ENCODE peak calls at places on chromosome 4, in four cellular contexts. U is HCT116, X is H9, A is HepG2. I is an unnamed sample. For H3K4me1 and H4K20me1, the result is how much of the 10 kb centered on the place peaks cover.

GRCh38 chr4:9996319-9997110 is 24.8 kb downstream of the SLC2A9 start:
- DNase-seq in U (no peak), X (no peak), A (no peak), I (no peak)

GRCh38 chr4:99404595-99405287 is 30.4 kb downstream of the ADH7 start:
- DNase-seq in U (peak), X (no peak), A (no peak), I (no peak)

GRCh38 chr4:86033171-86033570 is 326.7 kb downstream of the MAPK10 start:
- DNase-seq in U (no peak), X (no peak), A (no peak), I (no peak)

GRCh38 chr4:48879561-48880442 is 26.8 kb downstream of the OCIAD2 start:
- DNase-seq in U (no peak), X (no peak), A (no peak), I (no peak)

GRCh38 chr4:103719320-103720204 is at the start of gene TACR3:
- DNase-seq in U (no peak), X (peak), A (no peak), I (no peak)

GRCh38 chr4:4260185-4260751 is 12.2 kb upstream of the TMEM128 start:
- DNase-seq in U (peak), X (no peak), A (peak), I (no peak)

GRCh38 chr4:128853741-128854140 is 44.2 kb downstream of the JADE1 start:
- DNase-seq in U (no peak), X (no peak), A (no peak), I (no peak)

GRCh38 chr4:141540643-141541042 is 95.7 kb upstream of the IL15 start:
- DNase-seq in U (no peak), X (no peak), A (no peak), I (no peak)

GRCh38 chr4:85577307-85577706 is 102.4 kb downstream of the ARHGAP24 start:
- DNase-seq in U (no peak), X (no peak), A (no peak), I (no peak)

GRCh38 chr4:163755013-163755412 is 260.5 kb downstream of the TMA16 start:
- DNase-seq in U (no peak), X (no peak), A (no peak), I (no peak)

GRCh38 chr4:7876096-7876993 is 63.3 kb downstream of the AFAP1 start:
- DNase-seq in U (no peak), X (peak), A (peak), I (no peak)

GRCh38 chr4:128332086-128332485 is 44.5 kb upstream of the PGRMC2 start:
- DNase-seq in U (no peak), X (no peak), A (no peak), I (no peak)

GRCh38 chr4:38131371-38132139 is 171.4 kb downstream of the PTTG2 start:
- DNase-seq in U (no peak), X (peak), A (no peak), I (peak)

GRCh38 chr4:181766061-181766460 is 477.1 kb upstream of the TENM3 start:
- DNase-seq in U (no peak), X (no peak), A (no peak), I (no peak)

GRCh38 chr4:108292229-108292628 is 123.5 kb upstream of the LEF1 start:
- DNase-seq in U (no peak), X (no peak), A (no peak), I (no peak)

GRCh38 chr4:80279751-80280150 is 13.3 kb downstream of the FGF5 start:
- DNase-seq in U (no peak), X (no peak), A (no peak), I (no peak)

GRCh38 chr4:76856183-76856969 is 41.6 kb downstream of the SOWAHB start:
- DNase-seq in U (no peak), X (no peak), A (peak), I (no peak)

GRCh38 chr4:130812117-130812765 is 1716.3 kb downstream of the C4orf33 start:
- DNase-seq in U (no peak), X (no peak), A (no peak), I (no peak)

GRCh38 chr4:158775091-158775651 is 6.3 kb downstream of the FNIP2 start:
- DNase-seq in U (no peak), X (no peak), A (no peak), I (no peak)

GRCh38 chr4:142683997-142684396 is 162.1 kb downstream of the INPP4B start:
- DNase-seq in U (no peak), X (no peak), A (no peak), I (no peak)

GRCh38 chr4:136931771-136932170 is 600.5 kb downstream of the PCDH18 start:
- DNase-seq in U (no peak), X (no peak), A (no peak), I (no peak)

GRCh38 chr4:16659120-16659519 is 239.3 kb downstream of the LDB2 start:
- DNase-seq in U (no peak), X (no peak), A (no peak), I (no peak)

GRCh38 chr4:110055014-110055768 is 142.5 kb downstream of the EGF start:
- DNase-seq in U (no peak), X (no peak), A (peak), I (no peak)

GRCh38 chr4:67549123-67549522 is 3.8 kb upstream of the CENPC start:
- DNase-seq in U (no peak), X (no peak), A (peak), I (no peak)

GRCh38 chr4:158809611-158810486 is 41.0 kb downstream of the FNIP2 start:
- DNase-seq in U (peak), X (no peak), A (no peak), I (no peak)

GRCh38 chr4:128285085-128286023 is 2.3 kb downstream of the PGRMC2 start:
- DNase-seq in U (no peak), X (no peak), A (peak), I (no peak)

GRCh38 chr4:24923550-24923949 is 10.7 kb upstream of the CCDC149 start:
- DNase-seq in U (no peak), X (no peak), A (no peak), I (no peak)

GRCh38 chr4:156889616-156890594 is 81.7 kb downstream of the PDGFC start:
- DNase-seq in U (no peak), X (no peak), A (no peak), I (no peak)

GRCh38 chr4:71187399-71188196 is 151.2 kb upstream of the SLC4A4 start:
- DNase-seq in U (no peak), X (peak), A (no peak), I (peak)

GRCh38 chr4:172207258-172207657 is 394.1 kb downstream of the GALNTL6 start:
- DNase-seq in U (no peak), X (no peak), A (no peak), I (no peak)

GRCh38 chr4:168765726-168766125 is 244.3 kb downstream of the CBR4 start:
- DNase-seq in U (no peak), X (no peak), A (no peak), I (no peak)
- H3K4me2 ChIP-seq in U (peak), X (no peak), A (no peak), I (no peak)

GRCh38 chr4:74424111-74424510 is 20.8 kb upstream of the AREG start:
- DNase-seq in U (no peak), X (no peak), A (no peak), I (no peak)

GRCh38 chr4:74423101-74423500 is 21.8 kb upstream of the AREG start:
- DNase-seq in U (no peak), X (no peak), A (no peak), I (no peak)

GRCh38 chr4:74415602-74416300 is 29.2 kb upstream of the AREG start:
- DNase-seq in U (no peak), X (no peak), A (no peak), I (no peak)

GRCh38 chr4:74418063-74418670 is 26.8 kb upstream of the AREG start:
- DNase-seq in U (peak), X (no peak), A (no peak), I (no peak)

GRCh38 chr4:74420863-74421262 is 24.1 kb upstream of the AREG start:
- DNase-seq in U (no peak), X (no peak), A (no peak), I (no peak)
- H3K4me1 ChIP-seq in U (half or more), X (under half), A (under half), I (under half)

GRCh38 chr4:151104621-151105020 is 5.2 kb downstream of the RPS3A start:
- DNase-seq in U (no peak), X (no peak), A (no peak), I (no peak)
- H4K20me1 ChIP-seq in U (under half), X (under half), A (under half), I (under half)

DNA sequence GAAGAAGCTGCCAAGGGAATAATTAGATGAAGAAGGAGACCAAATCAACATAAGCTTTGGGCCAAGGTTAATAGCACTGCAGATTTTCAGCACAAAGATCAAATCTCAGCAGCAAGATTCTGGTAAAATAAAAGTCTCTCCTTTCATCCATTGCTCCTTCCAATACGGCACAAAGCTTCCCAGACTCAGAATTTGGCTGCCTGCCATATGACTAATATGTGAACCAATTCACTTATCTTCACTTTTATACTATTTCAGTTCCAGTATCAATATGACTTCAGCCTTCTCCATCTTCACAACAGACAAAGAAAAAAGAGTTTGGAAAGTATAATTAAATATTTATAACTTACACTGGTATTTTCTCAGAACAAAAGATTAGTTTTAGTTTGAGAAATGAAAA is 978.3 kb upstream of the GRID2 start:
- DNase-seq in U (peak), X (no peak), A (no peak), I (no peak)
- H3K4me2 ChIP-seq in U (no peak), X (no peak), A (no peak), I (no peak)

GRCh38 chr4:5866841-5867782 is 25.8 kb downstream of the CRMP1 start:
- DNase-seq in U (no peak), X (no peak), A (no peak), I (no peak)
- H3K4me1 ChIP-seq in U (under half), X (under half), A (under half), I (under half)

DNA sequence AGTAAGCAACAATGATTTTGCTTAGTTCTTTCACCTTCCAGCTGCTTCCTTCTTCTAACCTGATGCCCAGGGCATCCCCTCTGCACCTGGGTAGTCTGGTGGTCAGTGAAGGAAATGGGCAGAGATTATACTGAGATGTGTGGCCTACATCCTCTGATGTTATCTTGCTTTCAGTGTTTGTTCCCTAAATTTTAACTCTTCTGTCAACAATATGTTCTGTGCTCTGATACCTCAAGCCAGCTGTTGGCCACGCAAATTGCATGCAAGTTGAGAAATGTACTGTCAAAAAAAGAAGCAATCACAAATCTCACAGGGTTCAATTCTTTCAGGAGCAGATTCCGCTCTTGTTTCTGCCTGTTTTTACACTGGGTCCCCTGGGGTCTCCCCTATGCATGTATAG is 73.8 kb downstream of the FBXW7 start:
- DNase-seq in U (no peak), X (no peak), A (peak), I (peak)
- H4K20me1 ChIP-seq in U (under half), X (under half), A (under half), I (under half)

GRCh38 chr4:185019451-185020292 is 1.4 kb downstream of the HELT start:
- DNase-seq in U (no peak), X (peak), A (no peak), I (no peak)

GRCh38 chr4:185023471-185023870 is 5.2 kb downstream of the HELT start:
- DNase-seq in U (no peak), X (no peak), A (no peak), I (no peak)

GRCh38 chr4:185018834-185019450 is 652 bp downstream of the HELT start:
- DNase-seq in U (no peak), X (peak), A (no peak), I (no peak)

GRCh38 chr4:185020293-185020808 is 2.1 kb downstream of the HELT start:
- DNase-seq in U (no peak), X (peak), A (no peak), I (no peak)

DNA sequence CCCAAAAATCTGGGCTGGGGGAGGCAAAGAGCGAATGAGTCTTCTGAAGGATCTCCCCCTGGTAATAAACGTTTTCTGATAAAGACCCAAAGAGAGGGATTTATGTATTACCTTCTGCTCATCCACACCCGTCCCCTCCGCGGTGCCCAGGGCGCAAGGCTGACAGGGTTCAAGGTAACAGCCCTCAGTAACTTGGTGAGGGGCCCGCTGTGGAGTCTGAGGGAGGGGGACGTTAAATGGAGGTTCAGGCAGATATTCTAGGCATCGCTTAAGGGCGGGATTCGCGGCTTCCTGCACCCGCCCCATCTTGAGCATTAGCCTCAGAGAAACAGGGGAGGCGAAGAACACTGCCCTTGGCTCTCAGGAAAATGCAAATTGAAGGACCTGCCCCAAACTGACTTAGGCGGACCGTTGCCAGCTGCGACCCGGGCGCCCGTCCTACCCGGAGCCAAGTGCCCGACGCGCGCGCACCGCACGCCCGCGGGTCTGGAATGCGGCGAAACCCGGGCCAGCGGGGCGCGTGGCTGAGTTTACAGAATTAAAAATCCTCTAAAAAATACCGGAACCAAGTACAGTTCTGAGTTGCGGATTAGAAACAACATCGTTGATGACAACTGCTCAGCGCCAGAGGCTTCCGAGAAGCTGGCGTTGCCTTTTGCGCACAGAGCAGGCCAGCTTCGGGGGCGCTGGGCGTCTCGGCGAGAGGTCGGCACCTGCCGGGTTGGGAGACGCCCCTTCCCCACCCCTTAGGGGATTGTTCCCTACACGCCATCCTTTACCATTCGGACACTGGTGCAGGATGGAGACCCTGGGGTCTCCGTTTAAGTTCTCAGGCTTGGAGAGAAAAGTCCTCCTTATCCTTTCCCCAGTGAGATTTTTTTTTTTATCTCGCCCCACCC is 2.8 kb downstream of the HELT start:
- DNase-seq in U (no peak), X (no peak), A (no peak), I (no peak)
- H3K4me2 ChIP-seq in U (no peak), X (peak), A (no peak), I (no peak)

DNA sequence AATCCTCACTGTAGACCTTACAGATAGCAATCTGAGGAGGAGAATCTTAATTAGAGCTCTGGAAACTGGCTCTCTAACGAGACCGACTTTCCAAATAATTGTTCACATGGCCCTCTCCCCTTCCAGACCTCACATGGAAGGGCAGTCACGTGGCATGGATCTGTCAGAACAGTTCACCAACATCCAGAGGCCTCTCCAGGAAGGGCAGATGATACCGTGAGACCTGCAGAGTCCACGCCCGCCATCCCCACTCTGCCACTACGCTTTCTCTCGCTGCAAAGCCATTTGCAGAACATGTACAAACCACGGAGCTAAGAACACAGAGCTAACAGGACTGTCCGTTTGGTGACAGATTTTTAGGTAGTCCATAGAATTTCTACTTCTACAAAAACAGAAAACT is 20.7 kb downstream of the FAT1 start:
- DNase-seq in U (no peak), X (no peak), A (no peak), I (no peak)
- H3K4me1 ChIP-seq in U (half or more), X (under half), A (half or more), I (under half)

GRCh38 chr4:2927016-2927695 is 36.0 kb downstream of the NOP14 start:
- DNase-seq in U (no peak), X (no peak), A (no peak), I (no peak)
- H4K20me1 ChIP-seq in U (under half), X (under half), A (under half), I (under half)

I was measured in DND-41.